ENCODE peak calls at places on chromosomes 4 and X, in ten cellular contexts. P, X, I, D, J, N, A, B, F and W are unnamed samples.
A peak's percentile ranks its signal among the peaks of the same experiment; 100 is the strongest.

GRCh38 chrX:135707880-135708279 is 5.6 kb upstream of the CT45A1 start:
- DNase-seq in P (peak; percentile 0), D (peak; percentile 7), J (no peak), X (no peak), N (no peak), B (peak; percentile 37), A (no peak), I (no peak), F (no peak), W (no peak)

GRCh38 chrX:135596495-135596894 is 76.0 kb downstream of the INTS6L start:
- DNase-seq in P (peak; percentile 19), J (no peak), F (no peak), X (peak; percentile 0), I (no peak), N (no peak), B (peak; percentile 22), D (peak; percentile 20), A (peak; percentile 39), W (peak; percentile 16)

GRCh38 chrX:154317391-154318000 is 21.9 kb downstream of the TKTL1 start:
- DNase-seq in N (no peak), P (no peak), A (peak; percentile 28), B (no peak), X (peak; percentile 4), F (no peak), J (no peak), I (no peak), D (no peak), W (no peak)

GRCh38 chr4:151830168-151830567 is 69.4 kb upstream of the GATB start:
- DNase-seq in B (no peak), P (no peak), F (no peak), X (no peak), D (no peak), J (no peak), N (no peak), I (no peak), A (no peak), W (no peak)

GRCh38 chr4:81466841-81467671 is 4.7 kb downstream of the RASGEF1B start:
- DNase-seq in B (peak; percentile 55), J (peak; percentile 14), F (peak; percentile 24), I (peak; percentile 41), A (peak; percentile 83), D (peak; percentile 97), P (peak; percentile 14), N (peak; percentile 73), X (peak; percentile 31), W (peak; percentile 89)

GRCh38 chr4:4428966-4429875 is 42.3 kb downstream of the NSG1 start:
- DNase-seq in D (peak; percentile 69), J (no peak), I (no peak), N (no peak), F (no peak), A (no peak), P (no peak), B (no peak), X (no peak), W (peak; percentile 11)

GRCh38 chrX:65697915-65698796 is 30.7 kb downstream of the MSN start:
- DNase-seq in N (peak; percentile 47), A (peak; percentile 39), B (peak; percentile 97), D (peak; percentile 48), J (no peak), P (no peak), I (no peak), X (no peak), F (no peak), W (peak; percentile 3)

GRCh38 chrX:101550825-101551767 is 749 bp downstream of the ARMCX1 start:
- DNase-seq in X (peak; percentile 19), I (no peak), B (no peak), P (peak; percentile 22), F (no peak), J (no peak), D (peak; percentile 33), A (peak; percentile 45), N (peak; percentile 52), W (peak; percentile 37)

GRCh38 chr4:4640692-4641091 is 98.8 kb upstream of the STX18 start:
- DNase-seq in F (no peak), B (no peak), X (no peak), A (no peak), N (no peak), D (no peak), I (no peak), P (no peak), J (no peak), W (no peak)

GRCh38 chrX:47316276-47317025 is 53.9 kb upstream of the ZNF157 start:
- DNase-seq in I (no peak), J (no peak), B (no peak), X (no peak), P (no peak), A (peak; percentile 40), D (no peak), N (no peak), F (no peak), W (no peak)

GRCh38 chr4:56414135-56414675 is 21.2 kb downstream of the PPAT start:
- DNase-seq in D (no peak), X (no peak), J (no peak), F (no peak), P (no peak), I (no peak), N (no peak), A (peak; percentile 17), B (no peak), W (no peak)

GRCh38 chr4:152634110-152634760 is 45.6 kb downstream of the TMEM154 start:
- DNase-seq in B (no peak), N (no peak), A (no peak), J (no peak), X (no peak), D (peak; percentile 14), P (no peak), I (no peak), F (no peak), W (no peak)

GRCh38 chrX:49163555-49164419 is 1.2 kb downstream of the MAGIX start:
- DNase-seq in X (peak; percentile 66), J (no peak), P (peak; percentile 77), D (peak; percentile 88), N (peak; percentile 86), F (peak; percentile 67), I (peak; percentile 57), B (peak; percentile 82), A (peak; percentile 85), W (peak; percentile 84)

GRCh38 chr4:81116571-81116970 is 86.1 kb downstream of the BMP3 start:
- DNase-seq in I (no peak), F (no peak), A (no peak), N (no peak), B (no peak), J (no peak), D (no peak), P (no peak), X (no peak), W (no peak)